ENCODE peak calls at places on chromosomes 2 and 18, in ten cellular contexts. H is thyroid gland, V is uterus, Y is body of pancreas, W is NB4, U is GM12891, D is stomach, E is tibial nerve, N is endothelial cell of umbilical vein, F is HCT116. T is an unnamed sample.

GRCh38 chr18:62521588-62521987 is 1.2 kb upstream of the ZCCHC2 start:
- DNase-seq in N (no peak), F (no peak), Y (no peak), H (no peak), U (no peak), W (peak; percentile 70), D (no peak), V (no peak), E (no peak), T (peak; percentile 50)

GRCh38 chr18:42182728-42183700 is 228.0 kb downstream of the PIK3C3 start:
- DNase-seq in V (no peak), H (no peak), F (no peak), E (no peak), W (no peak), N (no peak), Y (no peak), D (no peak), U (no peak), T (no peak)

GRCh38 chr2:46379213-46380037 is 82.2 kb downstream of the EPAS1 start:
- DNase-seq in E (no peak), F (no peak), Y (no peak), N (no peak), U (no peak), V (no peak), H (no peak), W (no peak), D (no peak), T (peak; percentile 45)

GRCh38 chr18:75378674-75379315 is 48.7 kb downstream of the SMIM21 start:
- DNase-seq in N (no peak), F (no peak), W (no peak), D (no peak), Y (no peak), H (no peak), V (no peak), U (no peak), E (no peak), T (no peak)

GRCh38 chr2:201402651-201403573 is 45.8 kb upstream of the FLACC1 start:
- DNase-seq in H (no peak), Y (no peak), W (no peak), D (no peak), F (no peak), N (no peak), E (no peak), U (no peak), V (no peak), T (peak; percentile 66)

GRCh38 chr2:173210270-173211196 is 134.9 kb downstream of the MAP3K20 start:
- DNase-seq in Y (peak; percentile 80), F (peak; percentile 65), D (peak; percentile 61), U (peak; percentile 32), N (peak; percentile 87), W (peak; percentile 75), H (peak; percentile 71), E (peak; percentile 48), V (peak; percentile 72), T (peak; percentile 75)

GRCh38 chr2:21163213-21163612 is 39.4 kb downstream of the TDRD15 start:
- DNase-seq in W (no peak), F (no peak), H (no peak), N (no peak), E (no peak), V (no peak), D (no peak), U (no peak), Y (no peak), T (no peak)

GRCh38 chr2:73494031-73494430 is 108.4 kb downstream of the ALMS1 start:
- DNase-seq in Y (no peak), V (no peak), D (no peak), U (no peak), N (no peak), E (no peak), W (no peak), F (peak; percentile 82), H (no peak), T (no peak)

GRCh38 chr2:150207979-150208378 is 279.5 kb downstream of the RND3 start:
- DNase-seq in E (no peak), W (no peak), U (no peak), H (no peak), F (no peak), D (peak; percentile 51), V (no peak), N (peak; percentile 29), Y (no peak), T (no peak)

GRCh38 chr2:38876407-38876806 is 631 bp downstream of the MORN2 start:
- DNase-seq in U (no peak), D (no peak), W (no peak), H (peak; percentile 3), N (no peak), Y (no peak), E (no peak), F (no peak), V (no peak), T (no peak)

GRCh38 chr2:147345246-147345645 is 499.6 kb upstream of the ACVR2A start:
- DNase-seq in F (no peak), U (no peak), H (no peak), V (no peak), N (no peak), Y (no peak), D (no peak), E (no peak), W (no peak), T (no peak)

GRCh38 chr2:210895132-210895531 is 338.7 kb downstream of the CPS1 start:
- DNase-seq in V (no peak), D (no peak), Y (no peak), E (no peak), H (no peak), W (no peak), U (no peak), N (no peak), F (no peak), T (no peak)

GRCh38 chr2:13193900-13194299 is 477.2 kb downstream of the TRIB2 start:
- DNase-seq in H (no peak), V (no peak), U (no peak), N (no peak), D (no peak), Y (no peak), W (peak; percentile 49), F (no peak), E (no peak), T (peak; percentile 5)

GRCh38 chr2:235983016-235983415 is 185.2 kb downstream of the GBX2 start:
- DNase-seq in F (no peak), N (no peak), U (no peak), H (no peak), Y (no peak), W (no peak), E (no peak), V (no peak), D (no peak), T (no peak)
- TF ChIP-seq POLR2A in F (no peak), N (no peak), U (no peak), H (no peak), Y (no peak), W (no peak), E (no peak), V (no peak), D (no peak), T (no peak)

GRCh38 chr2:11161747-11162146 is 6.5 kb downstream of the SLC66A3 start:
- DNase-seq in E (no peak), W (no peak), Y (no peak), V (no peak), H (no peak), F (no peak), D (no peak), N (no peak), U (no peak), T (no peak)

GRCh38 chr2:11158916-11159573 is 3.8 kb downstream of the SLC66A3 start:
- DNase-seq in W (no peak), D (no peak), V (no peak), Y (no peak), E (no peak), H (no peak), F (no peak), N (no peak), U (no peak), T (no peak)

GRCh38 chr2:11160256-11160655 is 5.0 kb downstream of the SLC66A3 start:
- DNase-seq in N (no peak), H (no peak), W (no peak), E (no peak), Y (no peak), U (no peak), F (no peak), D (no peak), V (no peak), T (no peak)

GRCh38 chr2:11159574-11160170 is 4.4 kb downstream of the SLC66A3 start:
- DNase-seq in F (no peak), W (no peak), D (no peak), Y (no peak), U (no peak), H (no peak), V (no peak), N (no peak), E (no peak), T (no peak)

DNA sequence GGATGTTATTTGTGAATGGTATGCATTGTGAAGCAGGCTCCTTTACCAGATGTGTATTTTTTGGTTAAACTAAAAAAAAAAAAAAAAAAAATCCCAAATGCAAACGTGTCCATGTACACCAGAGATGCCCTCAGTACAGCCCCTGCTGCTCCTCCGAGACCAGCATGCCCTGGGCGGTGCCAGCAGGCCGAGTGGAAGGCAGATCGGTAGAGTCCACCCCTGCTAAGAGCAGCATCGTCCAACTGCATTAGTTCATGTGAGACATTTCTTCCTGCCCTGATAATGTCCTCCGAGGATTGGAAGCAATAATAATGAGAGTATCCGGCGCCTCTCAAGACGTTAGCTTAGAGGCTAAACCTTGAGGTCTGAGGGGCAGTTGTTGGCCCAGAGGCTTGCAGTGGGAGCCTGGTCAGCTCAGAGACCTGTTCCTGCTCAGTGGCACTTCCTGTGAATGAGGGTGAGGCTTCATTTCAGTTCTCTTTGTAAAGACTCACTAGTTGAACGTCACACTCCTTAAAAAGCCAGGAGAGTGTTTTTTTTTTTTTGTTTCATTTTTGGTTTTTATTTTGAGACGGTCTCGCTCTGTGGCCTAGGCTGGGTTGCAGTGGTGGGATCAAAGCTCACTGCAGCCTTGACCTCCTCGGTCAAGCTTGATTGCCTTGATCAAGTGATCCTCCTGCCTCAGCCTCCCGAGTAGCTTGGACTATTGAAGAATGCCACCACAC is 5.6 kb downstream of the SLC66A3 start:
- DNase-seq in D (no peak), W (no peak), F (no peak), V (no peak), U (no peak), E (no peak), N (no peak), H (no peak), Y (no peak), T (no peak)
- TF ChIP-seq POLR2A in D (no peak), W (no peak), F (no peak), V (no peak), U (no peak), E (no peak), N (no peak), H (no peak), Y (no peak), T (no peak)

GRCh38 chr2:218383892-218384519 is 1.9 kb downstream of the SLC11A1 start:
- DNase-seq in W (peak; percentile 55), V (no peak), H (no peak), U (no peak), F (no peak), D (no peak), N (no peak), Y (no peak), E (no peak), T (no peak)
- TF ChIP-seq POLR2A in W (no peak), V (no peak), H (no peak), U (no peak), F (no peak), D (no peak), N (no peak), Y (no peak), E (no peak), T (no peak)

DNA sequence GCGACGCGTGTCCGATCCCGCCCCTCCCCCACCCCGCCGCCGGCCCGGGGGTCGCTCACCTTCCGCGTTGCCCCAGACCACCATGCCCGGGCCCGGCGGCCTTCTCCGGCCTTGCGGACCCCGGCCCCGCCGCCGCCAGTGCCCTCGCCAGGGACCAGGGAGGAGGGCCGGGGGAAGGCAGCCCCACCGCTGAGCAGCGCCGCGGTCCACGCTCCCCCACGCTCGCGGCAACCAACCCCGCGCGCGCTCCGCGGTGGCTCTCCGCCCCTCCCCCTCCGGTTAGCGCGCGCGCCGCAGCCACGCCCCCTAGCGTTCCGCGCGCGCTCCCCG is at the start of gene REV1:
- DNase-seq in V (no peak), H (no peak), N (no peak), Y (no peak), F (no peak), U (no peak), W (no peak), E (no peak), D (no peak), T (no peak)
- TF ChIP-seq POLR2A in V (no peak), H (peak; percentile 72), N (peak; percentile 76), Y (peak; percentile 33), F (peak; percentile 27), U (no peak), W (no peak), E (no peak), D (no peak), T (peak; percentile 55)

T was measured in erythroblast.